ENCODE peak calls at places on chromosome 5, in four cellular contexts. X is H1, I is HepG2, F is GM12878. R is an unnamed sample.

GRCh38 chr5:68068204-68068603 is 147.4 kb upstream of the PIK3R1 start:
- DNase-seq in I (no peak), X (no peak), F (no peak), R (no peak)

GRCh38 chr5:115657883-115658233 is 32.0 kb upstream of the TMED7 start:
- DNase-seq in F (no peak), X (no peak), I (no peak), R (no peak)

GRCh38 chr5:131974956-131975726 is 29.7 kb upstream of the MEIKIN start:
- DNase-seq in X (peak; percentile 63), F (no peak), I (no peak), R (no peak)

GRCh38 chr5:45454114-45454513 is 242.1 kb downstream of the HCN1 start:
- DNase-seq in F (no peak), I (no peak), X (no peak), R (no peak)

GRCh38 chr5:94153736-94154450 is 412.5 kb upstream of the POU5F2 start:
- DNase-seq in I (no peak), X (no peak), F (no peak), R (no peak)

GRCh38 chr5:146993876-146994530 is 115.4 kb upstream of the PPP2R2B start:
- DNase-seq in I (no peak), F (no peak), X (no peak), R (no peak)

GRCh38 chr5:88281322-88281721 is 12.7 kb upstream of the TMEM161B start:
- DNase-seq in F (no peak), I (no peak), X (no peak), R (no peak)

GRCh38 chr5:125659316-125660071 is 763.7 kb upstream of the GRAMD2B start:
- DNase-seq in X (no peak), I (no peak), F (no peak), R (peak; percentile 13)

GRCh38 chr5:1781726-1782384 is 17.8 kb downstream of the MRPL36 start:
- DNase-seq in F (no peak), I (no peak), X (no peak), R (no peak)

GRCh38 chr5:62152394-62153123 is 153.4 kb upstream of the KIF2A start:
- DNase-seq in X (no peak), F (no peak), I (no peak), R (no peak)

GRCh38 chr5:2254880-2255750 is 372.4 kb upstream of the IRX4 start:
- DNase-seq in F (no peak), I (no peak), X (no peak), R (no peak)

GRCh38 chr5:6194906-6195612 is 183.3 kb downstream of the MED10 start:
- DNase-seq in I (no peak), X (no peak), F (no peak), R (no peak)

GRCh38 chr5:76270214-76270613 is 132.9 kb upstream of the IQGAP2 start:
- DNase-seq in X (no peak), I (no peak), F (no peak), R (no peak)

GRCh38 chr5:57335092-57335491 is 147.5 kb downstream of the ACTBL2 start:
- DNase-seq in I (peak; percentile 28), X (no peak), F (no peak), R (no peak)

GRCh38 chr5:151298063-151298462 is 5.5 kb downstream of the SLC36A3 start:
- DNase-seq in F (peak; percentile 26), X (no peak), I (peak; percentile 68), R (no peak)

GRCh38 chr5:159290741-159291140 is 27.7 kb downstream of the UBLCP1 start:
- DNase-seq in X (no peak), I (no peak), F (no peak), R (no peak)

GRCh38 chr5:3592298-3592697 is 3.3 kb upstream of the IRX1 start:
- DNase-seq in F (no peak), I (no peak), X (peak; percentile 70), R (no peak)

GRCh38 chr5:7886849-7887460 is 18.0 kb downstream of the MTRR start:
- DNase-seq in I (peak; percentile 20), F (no peak), X (no peak), R (no peak)

GRCh38 chr5:146042628-146043279 is 62.6 kb downstream of the PLAC8L1 start:
- DNase-seq in X (no peak), F (no peak), I (no peak), R (no peak)

GRCh38 chr5:101482931-101483330 is 579.8 kb upstream of the ST8SIA4 start:
- DNase-seq in X (no peak), F (no peak), I (no peak), R (no peak)

GRCh38 chr5:18752317-18752716 is 1118.1 kb downstream of the TAF11L14 start:
- DNase-seq in X (no peak), F (no peak), I (no peak), R (no peak)

GRCh38 chr5:166436857-166437256 is 1854.6 kb upstream of the WWC1 start:
- DNase-seq in X (no peak), I (no peak), F (no peak), R (no peak)

GRCh38 chr5:15719784-15720183 is 219.8 kb downstream of the FBXL7 start:
- DNase-seq in F (no peak), I (no peak), X (no peak), R (no peak)

GRCh38 chr5:138597660-138598400 is 22.6 kb upstream of the HSPA9 start:
- DNase-seq in I (no peak), X (no peak), F (no peak), R (no peak)

GRCh38 chr5:40383719-40384651 is 295.7 kb upstream of the PTGER4 start:
- DNase-seq in F (no peak), X (no peak), I (no peak), R (no peak)

GRCh38 chr5:65623482-65623881 is 651 bp downstream of the TRIM23 start:
- DNase-seq in X (no peak), I (no peak), F (no peak), R (no peak)

GRCh38 chr5:152004095-152004494 is 79.4 kb upstream of the GLRA1 start:
- DNase-seq in X (no peak), I (no peak), F (no peak), R (no peak)

GRCh38 chr5:74877624-74878304 is 11.6 kb upstream of the FAM169A start:
- DNase-seq in X (no peak), F (no peak), I (peak; percentile 90), R (no peak)

GRCh38 chr5:34929720-34930526 is 564 bp downstream of the DNAJC21 start:
- DNase-seq in I (peak; percentile 77), F (peak; percentile 26), X (peak; percentile 83), R (peak; percentile 46)

GRCh38 chr5:143302344-143302743 is 101.1 kb downstream of the NR3C1 start:
- DNase-seq in X (no peak), I (no peak), F (no peak), R (no peak)

GRCh38 chr5:93070938-93071337 is 510.1 kb downstream of the NR2F1-AS1 start:
- DNase-seq in X (no peak), I (no peak), F (no peak), R (no peak)

GRCh38 chr5:111229871-111230812 is 6.0 kb downstream of the CAMK4 start:
- DNase-seq in F (no peak), X (no peak), I (no peak), R (no peak)

GRCh38 chr5:149488645-149489306 is 62.5 kb downstream of the CSNK1A1 start:
- DNase-seq in X (peak; percentile 45), F (no peak), I (no peak), R (no peak)

GRCh38 chr5:89703799-89704198 is 705.8 kb downstream of the CETN3 start:
- DNase-seq in I (no peak), X (no peak), F (no peak), R (peak; percentile 72)

GRCh38 chr5:160061770-160062169 is 52.8 kb downstream of the TTC1 start:
- DNase-seq in X (peak; percentile 64), F (no peak), I (no peak), R (no peak)

GRCh38 chr5:142063878-142064331 is 44.7 kb upstream of the NDFIP1 start:
- DNase-seq in F (no peak), I (peak; percentile 44), X (peak; percentile 72), R (no peak)

GRCh38 chr5:34627794-34628193 is 28.3 kb upstream of the RAI14 start:
- DNase-seq in F (no peak), I (no peak), X (no peak), R (no peak)

DNA sequence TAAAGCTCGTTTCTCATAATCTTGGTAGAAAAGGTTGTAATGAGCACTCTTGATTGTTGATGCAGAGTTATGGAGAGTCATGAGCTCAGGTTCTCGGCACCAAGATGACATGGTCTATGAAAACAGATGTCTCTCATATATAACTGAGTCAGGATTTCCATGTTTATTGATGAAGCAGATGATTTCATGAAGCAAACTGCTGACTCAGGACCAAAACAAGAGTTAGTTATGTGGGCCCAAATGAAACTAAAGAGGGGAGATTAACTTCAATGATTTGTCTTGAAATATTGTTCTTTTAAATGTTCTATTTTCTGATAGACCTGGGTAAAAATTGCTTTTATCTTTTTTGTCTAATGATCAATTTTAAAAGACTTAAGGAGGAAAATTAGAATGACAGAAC is 258.6 kb upstream of the CTNND2 start:
- DNase-seq in I (no peak), X (no peak), F (no peak), R (no peak)
- H3K9ac ChIP-seq in I (no peak overlapping the region), X (no peak overlapping the region), F (no peak overlapping the region), R (no peak overlapping the region)

DNA sequence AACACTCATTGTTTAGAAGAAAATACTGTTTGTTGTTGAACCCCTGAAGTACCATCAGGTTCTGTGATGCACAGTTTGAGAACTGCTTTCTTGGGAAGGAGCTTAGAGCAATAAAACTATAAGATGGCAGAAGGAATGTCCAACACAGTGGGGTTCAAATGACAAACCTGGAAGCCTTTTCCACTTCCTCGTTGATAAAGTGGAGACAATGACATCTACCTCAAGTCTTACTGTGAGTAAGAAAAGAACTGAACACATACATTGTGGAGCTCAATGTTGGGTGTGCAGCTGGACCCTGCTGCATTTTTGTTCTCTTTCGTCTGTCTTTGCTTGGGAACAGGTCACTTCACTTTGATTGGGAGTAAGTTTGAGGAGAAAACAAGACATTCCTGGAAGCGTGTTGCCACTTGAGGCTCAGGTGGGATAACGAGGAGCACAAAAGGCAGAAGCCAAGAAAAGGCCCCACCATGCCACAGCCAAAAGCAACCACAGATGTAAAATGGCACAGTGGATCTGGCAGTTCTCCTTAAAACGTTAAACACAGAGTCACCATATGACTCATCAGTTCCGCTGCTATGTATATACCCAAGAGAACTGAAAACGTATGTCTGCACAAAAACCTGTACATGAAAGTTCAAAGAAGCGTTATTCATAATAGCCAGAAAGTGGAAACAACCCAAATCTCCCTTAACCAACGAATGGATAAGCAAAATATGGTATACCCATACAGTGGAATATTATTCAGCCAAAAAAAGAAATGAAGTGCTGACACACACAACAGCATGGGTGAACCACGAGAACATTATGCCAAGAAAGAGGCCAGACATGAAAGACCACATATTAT is 42.9 kb upstream of the SUB1 start:
- DNase-seq in X (no peak), F (peak; percentile 97), I (no peak), R (no peak)
- TF ChIP-seq SUZ12 in X (no peak), F (no peak), I (no peak), R (no peak)

GRCh38 chr5:169072223-169072622 is 228.7 kb downstream of the SLIT3 start:
- DNase-seq in I (no peak), X (no peak), F (no peak), R (no peak)
- H3K9ac ChIP-seq in I (no peak overlapping the region), X (no peak overlapping the region), F (no peak overlapping the region), R (no peak overlapping the region)

GRCh38 chr5:114360816-114361723 is 800 bp upstream of the KCNN2 start:
- DNase-seq in X (peak; percentile 86), I (no peak), F (no peak), R (peak; percentile 63)
- TF ChIP-seq SUZ12 in X (no peak), I (no peak), F (peak; percentile 21), R (no peak)

R was measured in NT2/D1.